ENCODE peak calls at places on chromosomes 12 and 14, in ten cellular contexts. J is HFFc6, S is endothelial cell of umbilical vein, E is bronchial epithelial cell, T is hepatocyte, K is PC-9, L is lung, O is H9, C is fibroblast of pulmonary artery, Q is AG04449. F is an unnamed sample.

GRCh38 chr12:52144512-52145227 is 47.1 kb downstream of the KRT80 start:
- DNase-seq in J (no peak), S (no peak), E (no peak), T (no peak), K (peak; percentile 56), L (no peak), O (peak; percentile 36), C (no peak), Q (no peak), F (no peak)

GRCh38 chr14:98022541-98023520 is 1225.6 kb downstream of the VRK1 start:
- DNase-seq in J (no peak), S (no peak), E (no peak), T (no peak), K (no peak), L (no peak), O (peak; percentile 29), C (no peak), Q (no peak), F (no peak)

GRCh38 chr12:46073321-46073720 is 82.9 kb upstream of the SCAF11 start:
- DNase-seq in J (no peak), S (no peak), E (no peak), T (no peak), K (no peak), L (no peak), O (no peak), C (no peak), Q (no peak), F (no peak)

GRCh38 chr14:45284802-45285201 is 31.8 kb upstream of the MIS18BP1 start:
- DNase-seq in J (no peak), S (no peak), E (no peak), T (no peak), K (no peak), L (no peak), O (no peak), C (no peak), Q (no peak), F (no peak)

GRCh38 chr12:6074979-6075585 is 49.4 kb downstream of the VWF start:
- DNase-seq in J (no peak), S (peak; percentile 49), E (no peak), T (no peak), K (no peak), L (peak; percentile 42), O (peak; percentile 64), C (no peak), Q (no peak), F (peak; percentile 81)

GRCh38 chr12:50246873-50247612 is 36.3 kb downstream of the LIMA1 start:
- DNase-seq in J (peak; percentile 97), S (peak; percentile 79), E (peak; percentile 99), T (peak; percentile 65), K (peak; percentile 83), L (peak; percentile 67), O (no peak), C (peak; percentile 93), Q (peak; percentile 94), F (peak; percentile 55)

GRCh38 chr14:36555998-36556743 is 26.2 kb downstream of the NKX2-8 start:
- DNase-seq in J (no peak), S (no peak), E (no peak), T (no peak), K (no peak), L (no peak), O (no peak), C (no peak), Q (no peak), F (no peak)

GRCh38 chr14:23259412-23259811 is 21.7 kb downstream of the RNF212B start:
- DNase-seq in J (no peak), S (no peak), E (no peak), T (no peak), K (no peak), L (no peak), O (no peak), C (no peak), Q (no peak), F (no peak)

GRCh38 chr14:104203071-104203425 is 64.7 kb downstream of the KIF26A start:
- DNase-seq in J (no peak), S (no peak), E (no peak), T (no peak), K (no peak), L (no peak), O (no peak), C (no peak), Q (no peak), F (no peak)

GRCh38 chr14:75979641-75980422 is 2.0 kb downstream of the TGFB3 start:
- DNase-seq in J (no peak), S (no peak), E (no peak), T (no peak), K (no peak), L (no peak), O (no peak), C (no peak), Q (no peak), F (no peak)

DNA sequence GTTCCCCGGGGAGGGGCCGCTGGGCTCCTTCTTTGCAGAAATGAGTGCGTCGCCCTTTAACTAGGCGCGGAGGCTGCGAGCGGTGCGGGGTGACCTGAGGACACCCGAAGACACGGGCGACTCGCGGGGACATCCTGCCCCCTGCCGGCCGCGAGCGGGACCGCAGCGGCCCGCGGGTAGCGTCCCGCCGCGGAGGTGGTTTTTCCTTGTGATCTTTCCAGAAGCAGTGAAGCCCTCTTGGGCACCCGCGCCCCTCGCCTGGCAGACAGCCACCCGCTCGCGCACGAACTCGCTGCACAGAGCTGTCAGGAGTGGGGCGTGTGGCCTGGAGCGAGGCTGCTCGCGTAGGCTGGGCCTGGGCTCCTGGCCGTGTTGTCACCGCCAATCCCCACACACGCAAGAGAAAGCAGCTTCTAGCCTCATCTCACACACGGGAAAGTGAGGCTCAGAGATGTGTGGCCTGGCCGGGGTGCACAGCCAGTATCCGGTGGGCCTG is 67.2 kb downstream of the DIO3 start:
- DNase-seq in J (peak; percentile 30), S (peak; percentile 59), E (peak; percentile 26), T (peak; percentile 87), K (peak; percentile 92), L (peak; percentile 67), O (peak; percentile 80), C (peak; percentile 65), Q (no peak), F (peak; percentile 79)
- TF ChIP-seq CTCF in J (peak; percentile 100), S (peak; percentile 93), E (peak; percentile 96), T (peak; percentile 98), K (peak; percentile 100), L (peak; percentile 90), O (peak; percentile 99), C (peak; percentile 57), Q (peak; percentile 90), F (peak; percentile 100)

DNA sequence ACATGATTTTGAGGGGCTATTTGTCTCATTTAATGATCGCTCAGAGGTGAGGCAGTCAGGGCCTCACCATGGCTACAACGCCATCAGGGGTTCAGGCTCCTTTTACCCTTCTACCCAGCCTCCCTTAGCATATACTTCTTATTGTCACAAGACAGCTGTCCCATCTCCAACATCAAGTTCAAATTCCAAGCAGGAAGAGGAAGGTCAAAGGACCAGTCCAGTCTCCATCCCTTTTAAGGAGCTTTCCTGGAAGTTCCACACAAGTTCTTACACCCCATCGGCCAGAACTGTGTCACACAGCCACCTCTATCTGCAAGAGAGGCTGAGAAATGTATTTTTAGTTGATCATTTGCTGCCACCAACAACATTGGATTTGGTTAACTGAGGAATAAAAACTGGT is 8.3 kb upstream of the TMEM106C start:
- DNase-seq in J (no peak), S (no peak), E (no peak), T (no peak), K (no peak), L (no peak), O (no peak), C (no peak), Q (no peak), F (no peak)
- TF ChIP-seq CTCF in J (no peak), S (no peak), E (no peak), T (no peak), K (no peak), L (no peak), O (no peak), C (no peak), Q (no peak), F (no peak)

DNA sequence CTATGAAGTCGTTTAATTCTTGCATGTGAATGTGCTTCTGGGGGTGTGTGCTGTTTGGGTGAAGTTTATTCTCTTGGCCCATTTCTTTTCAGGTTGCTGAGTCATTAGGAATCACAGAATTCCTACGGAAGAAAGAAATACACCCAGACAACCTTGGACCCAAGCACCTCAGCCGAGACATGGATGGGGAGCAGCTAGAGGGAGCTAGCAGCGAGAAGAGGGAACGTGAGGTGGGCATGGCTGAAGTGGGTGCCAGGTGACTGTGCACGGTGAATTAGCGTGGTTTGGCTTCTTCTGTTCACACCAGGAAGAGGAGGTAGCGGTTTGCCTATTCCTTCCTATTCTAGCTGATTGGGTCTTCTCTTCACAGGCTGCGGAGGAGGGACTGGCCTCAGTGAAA is 19.2 kb downstream of the ZNF839 start:
- DNase-seq in J (no peak), S (no peak), E (no peak), T (no peak), K (no peak), L (no peak), O (no peak), C (no peak), Q (no peak), F (no peak)
- TF ChIP-seq CTCF in J (no peak), S (no peak), E (no peak), T (no peak), K (no peak), L (no peak), O (peak; percentile 21), C (no peak), Q (no peak), F (no peak)

GRCh38 chr12:108914031-108914630 is 34.2 kb downstream of the DAO start:
- DNase-seq in J (no peak), S (no peak), E (peak; percentile 2), T (no peak), K (no peak), L (no peak), O (no peak), C (peak; percentile 37), Q (no peak), F (no peak)

GRCh38 chr12:108912361-108912760 is 32.5 kb downstream of the DAO start:
- DNase-seq in J (no peak), S (no peak), E (no peak), T (no peak), K (no peak), L (no peak), O (no peak), C (no peak), Q (no peak), F (no peak)

GRCh38 chr12:108918206-108918605 is 38.3 kb downstream of the DAO start:
- DNase-seq in J (no peak), S (no peak), E (no peak), T (no peak), K (no peak), L (no peak), O (no peak), C (no peak), Q (no peak), F (no peak)

GRCh38 chr12:108916336-108916735 is 36.4 kb downstream of the DAO start:
- DNase-seq in J (no peak), S (no peak), E (no peak), T (no peak), K (no peak), L (no peak), O (no peak), C (no peak), Q (no peak), F (no peak)

DNA sequence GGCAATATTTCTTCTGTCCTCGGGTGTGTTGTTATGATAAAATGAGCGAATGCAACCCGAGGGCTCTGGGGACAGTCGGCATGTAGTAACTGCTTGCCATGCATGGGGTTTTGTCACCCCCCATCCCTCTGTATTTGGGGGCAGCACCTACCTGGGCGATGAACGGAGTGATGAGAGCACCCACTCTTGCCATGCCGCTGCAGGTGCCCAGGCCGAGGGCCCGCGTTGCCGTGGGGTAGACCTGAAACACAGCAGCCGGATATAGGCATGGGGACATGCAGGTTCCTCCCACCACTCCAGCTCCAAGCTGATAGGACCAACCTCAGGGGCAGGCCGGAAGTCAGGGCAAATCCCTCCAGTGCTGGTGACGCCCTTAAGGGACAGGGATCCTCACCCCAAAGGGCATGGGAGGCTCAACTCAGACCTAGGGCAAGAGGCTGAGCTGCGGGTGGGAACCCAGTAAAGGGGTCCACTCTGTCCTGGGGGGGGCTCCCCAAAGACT is 35.8 kb downstream of the DAO start:
- DNase-seq in J (no peak), S (no peak), E (no peak), T (no peak), K (no peak), L (no peak), O (no peak), C (no peak), Q (no peak), F (no peak)
- TF ChIP-seq CTCF in J (no peak), S (no peak), E (no peak), T (no peak), K (no peak), L (no peak), O (no peak), C (no peak), Q (no peak), F (no peak)